ENCODE peak calls at places on chromosomes 3 and 15, in four cellular contexts. N is colonic mucosa, J is cardiac fibroblast, K is breast epithelium. U is an unnamed sample.

GRCh38 chr15:91954211-91954804 is 100.8 kb downstream of the SLCO3A1 start:
- DNase-seq in K (no peak), J (no peak), N (peak; percentile 74), U (no peak)

GRCh38 chr15:60536314-60536713 is 57.4 kb upstream of the ICE2 start:
- DNase-seq in J (no peak), N (no peak), K (no peak), U (no peak)

GRCh38 chr15:83960192-83960829 is 275.3 kb upstream of the GOLGA6L4 start:
- DNase-seq in K (no peak), N (no peak), J (no peak), U (no peak)

GRCh38 chr15:98755138-98755537 is 106.8 kb downstream of the IGF1R start:
- DNase-seq in J (no peak), K (no peak), N (no peak), U (no peak)

GRCh38 chr3:69831737-69832136 is 92.5 kb downstream of the MITF start:
- DNase-seq in J (no peak), K (no peak), N (no peak), U (no peak)

GRCh38 chr15:65365229-65365628 is 12.6 kb downstream of the IGDCC3 start:
- DNase-seq in J (no peak), N (no peak), K (no peak), U (no peak)

GRCh38 chr15:89776274-89777072 is at the start of gene MESP2:
- DNase-seq in N (peak; percentile 85), J (peak; percentile 86), K (peak; percentile 76), U (peak; percentile 88)

GRCh38 chr3:59248976-59249375 is 199.2 kb upstream of the CFAP20DC start:
- DNase-seq in N (no peak), K (no peak), J (no peak), U (no peak)

DNA sequence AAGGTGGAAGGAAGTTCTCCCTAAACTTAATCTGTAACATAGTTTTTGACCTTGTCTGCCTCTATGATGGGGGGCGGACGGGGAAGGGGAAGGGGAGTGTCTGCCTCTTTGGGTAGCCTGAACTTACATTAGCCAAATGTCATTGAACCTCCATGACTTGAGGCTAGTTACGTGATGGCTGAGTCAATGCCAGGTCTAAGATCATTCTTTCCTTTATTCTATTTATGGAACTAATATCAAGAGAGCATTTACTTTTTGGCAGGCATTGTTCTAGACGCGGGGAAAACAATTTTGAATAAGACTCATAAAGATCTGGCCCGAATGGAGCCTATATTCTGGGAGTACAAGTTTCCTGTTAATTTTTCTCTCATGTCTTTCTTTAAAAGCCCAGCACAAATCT is 340.7 kb upstream of the C2CD4B start:
- DNase-seq in N (no peak), K (no peak), J (peak; percentile 68), U (no peak)
- H3K4me3 ChIP-seq in N (no peak overlapping the region), K (no peak overlapping the region), J (no peak overlapping the region), U (no peak overlapping the region)

GRCh38 chr3:17664923-17665322 is 77.5 kb downstream of the TBC1D5 start:
- DNase-seq in N (no peak), J (no peak), K (no peak), U (no peak)
- TF ChIP-seq CTCF in N (no peak), J (no peak), K (no peak), U (no peak)

GRCh38 chr3:97197083-97197482 is 382.7 kb downstream of the EPHA6 start:
- DNase-seq in K (peak; percentile 57), J (no peak), N (no peak), U (no peak)
- H3K4me3 ChIP-seq in K (no peak overlapping the region), J (no peak overlapping the region), N (no peak overlapping the region), U (no peak overlapping the region)

GRCh38 chr3:140134231-140134630 is 199.2 kb downstream of the CLSTN2 start:
- DNase-seq in K (no peak), N (no peak), J (no peak), U (no peak)

GRCh38 chr3:140129885-140130284 is 194.9 kb downstream of the CLSTN2 start:
- DNase-seq in N (no peak), K (no peak), J (no peak), U (no peak)

GRCh38 chr3:140131895-140132294 is 196.9 kb downstream of the CLSTN2 start:
- DNase-seq in N (no peak), J (no peak), K (no peak), U (no peak)

GRCh38 chr3:140135461-140135860 is 200.5 kb downstream of the CLSTN2 start:
- DNase-seq in K (no peak), J (no peak), N (no peak), U (no peak)
- TF ChIP-seq CTCF in K (no peak), J (no peak), N (no peak), U (no peak)